ENCODE peak calls at places on chromosomes 2 and 18, in eight cellular contexts. J, A, H, O, Z, G, X and W are unnamed samples.
A peak's percentile ranks its signal among the peaks of the same experiment; 100 is the strongest.

GRCh38 chr2:120939595-120940318 is 204.1 kb downstream of the GLI2 start:
- DNase-seq in J (no peak), A (peak; percentile 49), H (no peak), O (no peak), Z (no peak), G (no peak), X (no peak), W (no peak)

GRCh38 chr2:96142217-96143113 is 2.8 kb downstream of the DUSP2 start:
- DNase-seq in J (no peak), A (no peak), H (no peak), O (peak; percentile 8), Z (no peak), G (peak; percentile 33), X (peak; percentile 37), W (no peak)

GRCh38 chr2:233331536-233331935 is 22.8 kb upstream of the DGKD start:
- DNase-seq in J (peak; percentile 62), A (no peak), H (peak; percentile 68), O (peak; percentile 42), Z (no peak), G (peak; percentile 77), X (peak; percentile 80), W (no peak)

GRCh38 chr2:44169155-44169898 is 652 bp downstream of the PPM1B start:
- DNase-seq in J (peak; percentile 60), A (peak; percentile 56), H (peak; percentile 77), O (peak; percentile 46), Z (peak; percentile 71), G (peak; percentile 62), X (no peak), W (peak; percentile 17)

GRCh38 chr2:42170619-42171395 is 1.7 kb downstream of the EML4 start:
- DNase-seq in J (no peak), A (no peak), H (no peak), O (no peak), Z (no peak), G (no peak), X (no peak), W (no peak)

GRCh38 chr2:120564213-120565094 is 171.2 kb upstream of the GLI2 start:
- DNase-seq in J (no peak), A (no peak), H (no peak), O (no peak), Z (peak; percentile 39), G (no peak), X (no peak), W (no peak)

GRCh38 chr2:230814616-230815015 is 50.1 kb upstream of the ITM2C start:
- DNase-seq in J (no peak), A (peak; percentile 18), H (no peak), O (no peak), Z (no peak), G (no peak), X (no peak), W (no peak)

GRCh38 chr2:238704471-238705230 is 143.2 kb upstream of the TWIST2 start:
- DNase-seq in J (peak; percentile 9), A (no peak), H (no peak), O (no peak), Z (no peak), G (no peak), X (no peak), W (no peak)

GRCh38 chr2:238913931-238914647 is 66.2 kb downstream of the TWIST2 start:
- DNase-seq in J (no peak), A (no peak), H (peak; percentile 52), O (peak; percentile 1), Z (no peak), G (no peak), X (no peak), W (no peak)

GRCh38 chr18:58733866-58734265 is 62.6 kb downstream of the MALT1 start:
- DNase-seq in J (no peak), A (no peak), H (no peak), O (no peak), Z (no peak), G (no peak), X (no peak), W (no peak)

GRCh38 chr2:196331143-196331542 is 159.8 kb upstream of the STK17B start:
- DNase-seq in J (peak; percentile 39), A (no peak), H (no peak), O (no peak), Z (no peak), G (peak; percentile 71), X (no peak), W (no peak)

GRCh38 chr2:196233033-196233807 is 61.8 kb upstream of the STK17B start:
- DNase-seq in J (peak; percentile 48), A (no peak), H (no peak), O (peak; percentile 59), Z (no peak), G (peak; percentile 44), X (no peak), W (no peak)

GRCh38 chr2:211132046-211132445 is 575.6 kb downstream of the CPS1 start:
- DNase-seq in J (no peak), A (no peak), H (no peak), O (no peak), Z (no peak), G (no peak), X (no peak), W (no peak)

GRCh38 chr2:111950241-111950640 is 51.8 kb downstream of the MERTK start:
- DNase-seq in J (no peak), A (no peak), H (no peak), O (no peak), Z (no peak), G (no peak), X (no peak), W (no peak)

GRCh38 chr18:50844960-50845359 is 25.1 kb upstream of the MRO start:
- DNase-seq in J (no peak), A (no peak), H (no peak), O (no peak), Z (no peak), G (no peak), X (no peak), W (no peak)

GRCh38 chr2:5409925-5410360 is 282.2 kb upstream of the SOX11 start:
- DNase-seq in J (no peak), A (peak; percentile 33), H (no peak), O (no peak), Z (no peak), G (no peak), X (no peak), W (no peak)

GRCh38 chr2:117631546-117631945 is 182.9 kb upstream of the DDX18 start:
- DNase-seq in J (no peak), A (no peak), H (no peak), O (no peak), Z (no peak), G (no peak), X (no peak), W (no peak)

GRCh38 chr18:29160123-29160522 is 983.2 kb upstream of the CDH2 start:
- DNase-seq in J (no peak), A (no peak), H (no peak), O (no peak), Z (no peak), G (no peak), X (no peak), W (no peak)

GRCh38 chr2:231684314-231685223 is 23.8 kb upstream of the PTMA start:
- DNase-seq in J (no peak), A (no peak), H (no peak), O (peak; percentile 70), Z (no peak), G (no peak), X (no peak), W (peak; percentile 52)

GRCh38 chr2:42101641-42102605 is 54.1 kb downstream of the PKDCC start:
- DNase-seq in J (peak; percentile 67), A (no peak), H (peak; percentile 93), O (peak; percentile 50), Z (no peak), G (peak; percentile 78), X (peak; percentile 88), W (peak; percentile 76)

GRCh38 chr2:232030229-232030628 is 68.7 kb downstream of the DIS3L2 start:
- DNase-seq in J (no peak), A (no peak), H (no peak), O (no peak), Z (no peak), G (no peak), X (no peak), W (no peak)

GRCh38 chr2:241308832-241309500 is 6.5 kb downstream of the HDLBP start:
- DNase-seq in J (no peak), A (no peak), H (no peak), O (no peak), Z (no peak), G (no peak), X (no peak), W (no peak)

GRCh38 chr18:68406761-68407160 is 308.1 kb downstream of the TMX3 start:
- DNase-seq in J (no peak), A (no peak), H (no peak), O (no peak), Z (no peak), G (no peak), X (no peak), W (no peak)

GRCh38 chr2:152005612-152006011 is 93.2 kb downstream of the CACNB4 start:
- DNase-seq in J (no peak), A (no peak), H (no peak), O (no peak), Z (no peak), G (no peak), X (no peak), W (no peak)
- TF ChIP-seq CTCF in J (no peak), A (no peak), H (no peak), O (no peak), Z (no peak), G (no peak), X (no peak), W (no peak)

DNA sequence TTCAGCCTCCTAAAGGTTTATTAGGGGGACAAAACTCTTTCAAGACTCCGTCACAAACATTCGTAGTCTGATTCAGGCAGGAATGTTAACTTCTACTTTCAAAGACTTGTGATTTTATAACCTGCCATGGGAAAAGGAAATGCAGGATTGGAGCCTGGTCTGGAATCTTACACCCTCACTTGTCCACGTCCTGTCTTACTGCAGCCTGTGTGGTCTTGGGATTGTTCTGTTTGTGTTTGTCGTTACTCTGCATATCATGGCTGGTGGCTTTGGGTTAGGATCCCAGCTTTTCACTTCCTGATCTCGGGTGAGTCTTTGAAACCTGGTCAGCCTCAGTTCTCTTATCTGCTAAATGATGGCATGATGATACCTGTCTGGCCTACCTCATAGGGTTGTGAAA is 34.5 kb downstream of the SH3BP4 start:
- DNase-seq in J (no peak), A (no peak), H (no peak), O (no peak), Z (no peak), G (no peak), X (no peak), W (no peak)
- H3K4me1 ChIP-seq in J (peaks cover 15% of the 10 kb centered on the region), A (peaks cover 26% of the 10 kb centered on the region), H (peaks cover 31% of the 10 kb centered on the region), O (peaks cover 83% of the 10 kb centered on the region), Z (peaks cover 34% of the 10 kb centered on the region), G (peaks cover 47% of the 10 kb centered on the region), X (peaks cover 54% of the 10 kb centered on the region), W (peaks cover 23% of the 10 kb centered on the region)

DNA sequence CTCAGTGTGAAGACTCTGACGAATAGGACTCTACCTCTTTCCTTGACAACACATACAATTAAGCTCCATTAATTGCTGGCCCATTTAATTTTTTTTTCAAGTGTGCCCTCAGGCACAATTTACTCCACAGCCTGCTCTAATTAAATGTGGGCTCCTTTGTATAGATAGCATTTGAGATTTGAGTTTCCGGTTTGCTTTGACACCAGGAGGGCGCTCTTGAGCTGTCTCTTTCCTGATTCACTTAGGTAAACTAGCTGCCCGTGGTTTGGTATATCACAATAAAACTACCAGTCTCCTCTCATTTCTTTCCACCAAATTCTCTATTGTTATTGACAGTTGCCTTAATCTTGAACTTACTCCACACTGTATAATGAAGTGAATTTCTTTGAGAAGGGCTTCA is 666.0 kb downstream of the DSC3 start:
- DNase-seq in J (no peak), A (no peak), H (no peak), O (no peak), Z (no peak), G (no peak), X (no peak), W (no peak)
- TF ChIP-seq CTCF in J (no peak), A (no peak), H (no peak), O (no peak), Z (peak; percentile 44), G (no peak), X (no peak), W (no peak)

GRCh38 chr2:144472046-144472412 is 47.9 kb downstream of the ZEB2 start:
- DNase-seq in J (no peak), A (no peak), H (no peak), O (no peak), Z (no peak), G (no peak), X (no peak), W (no peak)
- H3K4me1 ChIP-seq in J (peaks cover 5% of the 10 kb centered on the region), A (peaks cover 53% of the 10 kb centered on the region), H (peaks cover 23% of the 10 kb centered on the region), O (peaks cover 10% of the 10 kb centered on the region), Z (peaks cover 23% of the 10 kb centered on the region), G (peaks cover 29% of the 10 kb centered on the region), X (peaks cover 34% of the 10 kb centered on the region), W (peaks cover 58% of the 10 kb centered on the region)